ENCODE peak calls at places on chromosome 12, in seven cellular contexts. E is stomach; A is progenitor cell of endocrine pancreas; R is CD4-positive, alpha-beta T cell; U is ovary; N is mesothelial cell of epicardium; V is coronary artery. X is an unnamed sample.

GRCh38 chr12:9919443-9919842 is 12.7 kb downstream of the CLEC2A start:
- DNase-seq in R (no peak), E (no peak), A (no peak), N (no peak), V (no peak), U (no peak), X (no peak)

GRCh38 chr12:121325922-121326396 is 26.3 kb downstream of the ANAPC5 start:
- DNase-seq in N (no peak), E (no peak), U (no peak), R (no peak), A (no peak), V (no peak), X (no peak)

GRCh38 chr12:83031301-83031700 is 344.6 kb downstream of the TMTC2 start:
- DNase-seq in R (no peak), E (no peak), N (no peak), A (no peak), U (no peak), V (no peak), X (no peak)

GRCh38 chr12:31118831-31119530 is 45.3 kb downstream of the DDX11 start:
- DNase-seq in N (no peak), E (peak), V (no peak), U (peak), A (peak), R (peak), X (peak)

GRCh38 chr12:116037941-116038837 is 239.3 kb downstream of the MED13L start:
- DNase-seq in N (no peak), U (no peak), E (no peak), R (no peak), A (no peak), V (no peak), X (no peak)

GRCh38 chr12:106131671-106132070 is 7.1 kb downstream of the NUAK1 start:
- DNase-seq in N (no peak), V (no peak), U (peak), R (no peak), A (no peak), E (no peak), X (no peak)

GRCh38 chr12:50992814-50993213 is 33.4 kb downstream of the SLC11A2 start:
- DNase-seq in E (no peak), N (no peak), U (no peak), R (no peak), V (no peak), A (no peak), X (no peak)

GRCh38 chr12:2813573-2814185 is 1.2 kb downstream of the ITFG2 start:
- DNase-seq in U (no peak), A (no peak), N (no peak), E (no peak), V (no peak), R (peak), X (no peak)

GRCh38 chr12:25801621-25802243 is 156.8 kb upstream of the RASSF8 start:
- DNase-seq in N (no peak), U (no peak), V (no peak), A (no peak), R (no peak), E (no peak), X (no peak)

GRCh38 chr12:2650261-2651060 is 144.3 kb upstream of the FKBP4 start:
- DNase-seq in V (peak), E (no peak), U (no peak), N (no peak), R (no peak), A (no peak), X (no peak)

GRCh38 chr12:70243510-70244331 is 488 bp downstream of the CNOT2 start:
- DNase-seq in V (peak), U (peak), R (peak), N (peak), A (peak), E (peak), X (peak)

GRCh38 chr12:51527872-51528271 is 63.2 kb upstream of the SCN8A start:
- DNase-seq in U (no peak), A (no peak), R (no peak), N (no peak), E (no peak), V (no peak), X (no peak)

GRCh38 chr12:6821271-6821673 is 349 bp upstream of the GPR162 start:
- DNase-seq in N (no peak), E (peak), U (peak), A (no peak), R (peak), V (no peak), X (no peak)

GRCh38 chr12:76495556-76495955 is 64.0 kb downstream of the OSBPL8 start:
- DNase-seq in N (no peak), E (no peak), A (no peak), V (no peak), U (no peak), R (no peak), X (no peak)

GRCh38 chr12:122961551-122962329 is 4.5 kb downstream of the ABCB9 start:
- DNase-seq in E (peak), A (no peak), R (no peak), U (no peak), V (no peak), N (no peak), X (no peak)

GRCh38 chr12:53825246-53826081 is 73.7 kb upstream of the CISTR start:
- DNase-seq in E (peak), V (no peak), R (no peak), U (no peak), N (no peak), A (no peak), X (no peak)

GRCh38 chr12:27427824-27428223 is 18.7 kb upstream of the SMCO2 start:
- DNase-seq in E (no peak), V (no peak), R (no peak), N (no peak), A (no peak), U (no peak), X (no peak)

GRCh38 chr12:27425306-27425705 is 21.2 kb upstream of the SMCO2 start:
- DNase-seq in A (no peak), R (no peak), E (no peak), V (no peak), N (no peak), U (no peak), X (no peak)

GRCh38 chr12:27426743-27427142 is 19.8 kb upstream of the SMCO2 start:
- DNase-seq in V (no peak), E (no peak), R (no peak), N (no peak), A (no peak), U (no peak), X (no peak)

GRCh38 chr12:27422697-27423096 is 23.8 kb upstream of the SMCO2 start:
- DNase-seq in E (no peak), V (no peak), A (no peak), N (no peak), U (no peak), R (no peak), X (no peak)

GRCh38 chr12:27424631-27425230 is 21.8 kb upstream of the SMCO2 start:
- DNase-seq in N (no peak), A (no peak), E (no peak), U (no peak), V (no peak), R (no peak), X (no peak)
- TF ChIP-seq CTCF in N (peak), A (peak), E (peak), U (peak), V (no peak), R (no peak), X (peak)

GRCh38 chr12:94145231-94145979 is 3.0 kb upstream of the PLXNC1 start:
- DNase-seq in V (no peak), N (no peak), E (no peak), R (no peak), U (peak), A (no peak), X (no peak)
- TF ChIP-seq CTCF in V (no peak), N (peak), E (no peak), R (no peak), U (peak), A (peak), X (peak)

GRCh38 chr12:111022386-111022785 is 102.0 kb upstream of the MYL2 start:
- DNase-seq in V (no peak), R (no peak), U (no peak), E (no peak), A (no peak), N (no peak), X (no peak)
- TF ChIP-seq CTCF in V (no peak), R (no peak), U (no peak), E (no peak), A (no peak), N (no peak), X (no peak)

DNA sequence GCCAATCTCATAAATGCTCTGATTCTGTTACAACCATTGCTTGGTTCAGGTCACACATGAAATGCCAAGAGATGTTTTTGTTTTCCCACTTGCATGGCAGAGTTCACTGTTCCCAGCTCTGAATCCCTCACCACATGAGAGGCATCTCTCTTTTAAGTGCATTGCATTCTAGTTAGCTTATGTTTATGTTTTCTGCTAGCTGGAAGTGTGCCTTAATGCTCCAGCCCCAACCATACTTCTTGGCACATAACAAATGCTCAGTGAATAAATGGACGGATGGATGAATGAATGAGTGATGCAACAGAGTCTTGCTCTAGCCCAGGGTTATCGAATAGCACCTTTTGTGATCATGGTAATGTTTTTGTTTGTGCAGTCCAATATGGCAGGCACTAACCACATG is 197.3 kb downstream of the PPM1H start:
- DNase-seq in U (no peak), A (no peak), R (no peak), N (no peak), E (no peak), V (no peak), X (no peak)
- TF ChIP-seq CTCF in U (no peak), A (no peak), R (no peak), N (no peak), E (no peak), V (no peak), X (no peak)

GRCh38 chr12:93802698-93803097 is 125.5 kb downstream of the CRADD start:
- DNase-seq in A (no peak), V (no peak), R (no peak), U (no peak), E (no peak), N (no peak), X (no peak)
- TF ChIP-seq CTCF in A (no peak), V (no peak), R (no peak), U (no peak), E (no peak), N (no peak), X (no peak)

DNA sequence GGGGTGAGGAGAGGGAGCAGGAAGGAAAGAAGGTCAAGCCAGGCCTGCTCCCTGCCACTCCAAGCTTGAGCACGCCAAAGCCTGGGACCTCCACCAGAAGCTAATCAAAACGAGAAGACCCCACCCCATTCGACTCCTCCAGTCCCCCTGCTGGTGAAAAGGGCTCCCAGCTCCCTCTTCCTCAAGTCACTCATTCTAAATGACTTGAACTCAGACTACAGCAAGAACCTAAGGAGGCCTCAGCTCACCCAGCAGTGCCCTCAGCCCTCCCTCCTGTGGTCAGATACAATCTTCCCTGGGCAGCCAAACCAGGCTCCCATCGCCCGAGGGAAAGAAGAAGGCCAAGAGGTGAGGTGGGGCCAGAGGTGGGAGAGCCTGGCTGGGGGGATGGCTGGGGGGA is 17.4 kb downstream of the HDAC7 start:
- DNase-seq in A (no peak), E (no peak), U (no peak), N (no peak), V (no peak), R (no peak), X (no peak)
- TF ChIP-seq CTCF in A (peak), E (no peak), U (no peak), N (peak), V (no peak), R (peak), X (peak)

X was measured in type B pancreatic cell.